ENCODE peak calls at places on chromosomes 13 and 19, in five cellular contexts. V is PC-3; L is A673; X is CD4-positive, alpha-beta T cell; H is upper lobe of right lung. Z is an unnamed sample.

GRCh38 chr19:49150944-49151243 is 4.3 kb downstream of the HRC start:
- DNase-seq in V (no peak), L (no peak), X (no peak), H (no peak), Z (no peak)

GRCh38 chr19:16088985-16089846 is 12.9 kb downstream of the TPM4 start:
- DNase-seq in V (no peak), L (no peak), X (no peak), H (no peak), Z (no peak)

GRCh38 chr19:5085566-5085965 is 116.7 kb downstream of the KDM4B start:
- DNase-seq in V (no peak), L (no peak), X (no peak), H (no peak), Z (no peak)

GRCh38 chr13:84455143-84455905 is 573.0 kb upstream of the SLITRK1 start:
- DNase-seq in V (no peak), L (no peak), X (no peak), H (no peak), Z (no peak)

GRCh38 chr19:10808937-10809655 is 26.9 kb downstream of the TMED1 start:
- DNase-seq in V (peak; percentile 54), L (no peak), X (peak; percentile 22), H (no peak), Z (no peak)

GRCh38 chr13:111139874-111140561 is 24.9 kb downstream of the ARHGEF7 start:
- DNase-seq in V (no peak), L (no peak), X (no peak), H (no peak), Z (no peak)

GRCh38 chr13:111156421-111156820 is 41.3 kb downstream of the ARHGEF7 start:
- DNase-seq in V (peak; percentile 8), L (no peak), X (no peak), H (no peak), Z (no peak)

GRCh38 chr13:58744686-58745085 is 1113.1 kb downstream of the PCDH17 start:
- DNase-seq in V (no peak), L (no peak), X (no peak), H (no peak), Z (no peak)

GRCh38 chr13:30618186-30618937 is 642 bp downstream of the USPL1 start:
- DNase-seq in V (peak; percentile 10), L (no peak), X (no peak), H (no peak), Z (peak; percentile 7)

GRCh38 chr19:9913237-9914000 is 22.9 kb downstream of the OLFM2 start:
- DNase-seq in V (no peak), L (peak; percentile 56), X (no peak), H (peak; percentile 66), Z (peak; percentile 58)

GRCh38 chr19:47891622-47891922 is 5.5 kb upstream of the SULT2A1 start:
- DNase-seq in V (no peak), L (no peak), X (no peak), H (no peak), Z (no peak)

GRCh38 chr13:90867336-90867683 is 480.2 kb upstream of the MIR17HG start:
- DNase-seq in V (peak; percentile 86), L (peak; percentile 82), X (no peak), H (peak; percentile 73), Z (peak; percentile 91)

GRCh38 chr19:53365899-53366493 is 491 bp downstream of the ZNF525 start:
- DNase-seq in V (peak; percentile 50), L (no peak), X (peak; percentile 43), H (no peak), Z (peak; percentile 48)

GRCh38 chr19:51664131-51664530 is 17.5 kb upstream of the SIGLEC14 start:
- DNase-seq in V (no peak), L (no peak), X (no peak), H (no peak), Z (no peak)

GRCh38 chr19:10544753-10545251 is 1.1 kb downstream of the ATG4D start:
- DNase-seq in V (no peak), L (no peak), X (no peak), H (no peak), Z (no peak)

GRCh38 chr19:7934766-7935165 is 8.7 kb downstream of the TIMM44 start:
- DNase-seq in V (no peak), L (no peak), X (no peak), H (no peak), Z (no peak)

GRCh38 chr19:2049741-2050348 is 1.2 kb downstream of the MKNK2 start:
- DNase-seq in V (peak; percentile 67), L (peak; percentile 50), X (peak; percentile 58), H (peak; percentile 94), Z (no peak)

GRCh38 chr19:491146-491741 is 5.0 kb upstream of the MADCAM1 start:
- DNase-seq in V (peak; percentile 28), L (no peak), X (peak; percentile 25), H (no peak), Z (no peak)

GRCh38 chr13:93180376-93180966 is 46.1 kb upstream of the GPC6 start:
- DNase-seq in V (no peak), L (no peak), X (no peak), H (no peak), Z (no peak)

GRCh38 chr13:75407473-75407872 is 74.5 kb downstream of the TBC1D4 start:
- DNase-seq in V (no peak), L (no peak), X (no peak), H (no peak), Z (no peak)

GRCh38 chr13:32001392-32001768 is 30.2 kb upstream of the FRY start:
- DNase-seq in V (peak; percentile 60), L (peak; percentile 43), X (no peak), H (no peak), Z (peak; percentile 42)

GRCh38 chr19:58035863-58036262 is 2.0 kb downstream of the ZSCAN1 start:
- DNase-seq in V (no peak), L (no peak), X (no peak), H (no peak), Z (no peak)

GRCh38 chr19:58037927-58038687 is 4.3 kb downstream of the ZSCAN1 start:
- DNase-seq in V (no peak), L (no peak), X (no peak), H (no peak), Z (peak; percentile 68)

GRCh38 chr19:58042709-58043340 is 9.0 kb downstream of the ZSCAN1 start:
- DNase-seq in V (no peak), L (no peak), X (no peak), H (no peak), Z (no peak)

GRCh38 chr19:58040751-58041525 is 7.1 kb downstream of the ZSCAN1 start:
- DNase-seq in V (no peak), L (no peak), X (no peak), H (no peak), Z (peak; percentile 93)

GRCh38 chr19:58038688-58039204 is 4.9 kb downstream of the ZSCAN1 start:
- DNase-seq in V (no peak), L (no peak), X (no peak), H (no peak), Z (peak; percentile 32)
- H3K9me3 ChIP-seq in V (peaks cover 34% of the 10 kb centered on the region), L (peaks cover 5% of the 10 kb centered on the region), X (peaks cover 57% of the 10 kb centered on the region), H (peaks cover 10% of the 10 kb centered on the region), Z (no peaks in the 10 kb centered on the region)

DNA sequence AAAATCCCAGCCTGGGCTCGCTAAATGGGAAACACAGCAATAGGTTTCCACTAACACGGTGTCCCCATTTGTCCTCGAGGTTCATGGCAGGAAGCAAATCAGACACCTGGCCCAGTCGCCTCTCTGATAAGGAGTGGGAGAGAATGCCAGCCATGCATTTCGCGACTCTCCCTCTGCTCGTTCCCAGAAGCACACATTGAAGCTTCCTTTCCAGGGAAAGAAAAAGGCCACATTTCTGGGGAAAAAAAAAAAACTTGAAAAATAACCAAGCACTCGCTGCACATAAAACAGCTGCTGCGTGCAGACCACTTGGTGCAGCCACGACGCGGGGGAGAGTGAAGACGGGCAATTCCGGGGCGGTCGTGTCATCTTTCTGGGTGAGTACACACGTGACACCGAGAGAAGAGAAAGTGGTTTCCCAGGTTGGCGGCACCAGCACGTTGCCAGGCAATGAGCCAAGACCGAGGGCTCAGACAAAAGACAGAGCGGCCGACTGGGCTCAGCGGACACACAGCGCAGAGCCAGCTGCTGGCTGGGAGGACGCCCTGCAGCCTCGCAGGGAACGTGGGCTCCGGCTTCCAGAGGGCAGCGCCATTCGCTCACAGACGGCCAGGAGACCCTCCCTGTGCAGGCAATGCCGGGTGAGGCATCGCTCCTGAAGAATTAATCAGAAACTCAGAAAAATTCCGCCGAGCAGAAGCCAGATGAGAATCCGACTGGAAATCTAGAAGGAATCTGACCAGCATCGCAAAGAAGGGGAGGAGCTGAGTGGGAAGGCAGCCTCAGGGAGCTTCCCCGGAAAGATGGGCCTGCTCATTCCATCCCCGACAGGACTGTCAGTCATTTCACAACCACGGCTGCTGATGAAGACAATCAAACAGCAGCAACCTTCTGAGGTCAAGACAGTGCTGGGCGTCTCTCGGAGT is 83.2 kb upstream of the IRS2 start:
- DNase-seq in V (no peak), L (no peak), X (peak; percentile 5), H (peak; percentile 86), Z (no peak)
- TF ChIP-seq CTCF in V (no peak), L (no peak), X (no peak), H (peak; percentile 34), Z (peak; percentile 18)

GRCh38 chr13:112790735-112791641 is 101.2 kb downstream of the ATP11A start:
- DNase-seq in V (no peak), L (peak; percentile 56), X (no peak), H (no peak), Z (no peak)
- H3K9me3 ChIP-seq in V (no peaks in the 10 kb centered on the region), L (no peaks in the 10 kb centered on the region), X (no peaks in the 10 kb centered on the region), H (no peaks in the 10 kb centered on the region), Z (no peaks in the 10 kb centered on the region)

GRCh38 chr19:18939922-18940775 is 868 bp downstream of the HOMER3 start:
- DNase-seq in V (peak; percentile 59), L (peak; percentile 35), X (no peak), H (peak; percentile 75), Z (peak; percentile 52)

GRCh38 chr19:18942692-18943091 is 1.7 kb upstream of the HOMER3 start:
- DNase-seq in V (no peak), L (no peak), X (no peak), H (no peak), Z (no peak)

GRCh38 chr19:18943465-18943864 is 2.4 kb upstream of the HOMER3 start:
- DNase-seq in V (no peak), L (no peak), X (no peak), H (no peak), Z (no peak)

GRCh38 chr19:18940791-18941627 is at the start of gene HOMER3:
- DNase-seq in V (peak; percentile 72), L (peak; percentile 76), X (peak; percentile 76), H (peak; percentile 91), Z (peak; percentile 80)

DNA sequence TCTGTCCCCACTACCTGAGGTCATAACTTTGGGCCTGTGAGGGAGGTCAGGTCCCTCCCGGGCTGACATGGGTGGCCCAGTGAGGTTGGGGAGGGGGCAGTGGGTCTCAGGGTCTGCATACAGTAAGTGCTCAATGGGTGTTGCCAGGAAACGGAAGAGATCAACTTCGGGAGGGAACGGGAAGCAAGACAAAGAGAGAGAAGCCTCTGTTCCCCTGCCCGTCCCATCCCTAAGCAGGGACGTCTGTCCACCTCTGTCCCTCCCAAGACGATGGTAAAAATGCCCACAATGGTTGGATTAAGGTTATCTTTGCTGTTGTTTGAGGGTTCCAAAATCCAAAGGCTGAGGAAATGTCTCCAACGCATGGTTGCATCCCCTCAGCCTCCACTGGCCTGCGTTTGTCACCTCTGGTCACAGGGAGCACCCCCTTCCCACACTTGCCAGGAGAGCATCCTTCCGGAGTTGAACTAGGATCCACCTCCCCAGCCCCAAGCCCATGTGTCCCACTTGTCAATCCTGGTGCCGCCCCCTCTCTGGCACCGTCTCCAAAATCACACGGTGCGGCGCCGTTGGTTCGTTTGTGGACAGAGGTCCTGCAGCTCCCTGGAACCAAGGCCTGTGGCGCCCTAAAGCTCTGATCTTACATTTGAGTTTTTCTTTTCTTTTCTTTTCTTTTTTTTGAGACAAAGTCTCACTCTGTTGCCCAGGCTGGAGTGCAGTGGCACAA is 774 bp upstream of the HOMER3 start:
- DNase-seq in V (no peak), L (no peak), X (no peak), H (no peak), Z (no peak)
- TF ChIP-seq CTCF in V (no peak), L (no peak), X (no peak), H (no peak), Z (no peak)

Z was measured in WERI-Rb-1.